ENCODE peak calls at places on chromosomes 13 and 19, in five cellular contexts. S is gastrocnemius medialis, E is heart left ventricle, Y is upper lobe of left lung, U is adrenal gland. N is an unnamed sample.

GRCh38 chr19:13181747-13182388 is 31.7 kb downstream of the IER2 start:
- DNase-seq in E (peak; percentile 83), U (peak; percentile 90), Y (no peak), S (peak; percentile 39), N (peak; percentile 64)

GRCh38 chr13:76711515-76712182 is 174.6 kb downstream of the KCTD12 start:
- DNase-seq in U (peak; percentile 40), S (peak; percentile 51), E (peak; percentile 33), Y (no peak), N (peak; percentile 42)

GRCh38 chr19:8662263-8662662 is 31.8 kb downstream of the NFILZ start:
- DNase-seq in U (no peak), Y (no peak), S (no peak), E (no peak), N (no peak)

GRCh38 chr19:18418725-18419194 is 438 bp upstream of the SSBP4 start:
- DNase-seq in S (no peak), Y (peak; percentile 88), E (no peak), U (peak; percentile 58), N (no peak)

GRCh38 chr13:48010698-48011097 is 9.6 kb upstream of the SUCLA2 start:
- DNase-seq in U (no peak), E (no peak), Y (no peak), S (no peak), N (no peak)

GRCh38 chr19:4582112-4582553 is 22.6 kb upstream of the SEMA6B start:
- DNase-seq in U (no peak), E (no peak), Y (no peak), S (no peak), N (no peak)

GRCh38 chr13:91664036-91664435 is 265.6 kb downstream of the GPC5 start:
- DNase-seq in U (no peak), Y (no peak), E (no peak), S (no peak), N (no peak)

GRCh38 chr19:406999-407491 is 1.9 kb downstream of the C2CD4C start:
- DNase-seq in S (no peak), E (no peak), U (no peak), Y (no peak), N (no peak)

GRCh38 chr13:27424246-27425150 is at the start of gene GTF3A:
- DNase-seq in Y (peak; percentile 97), U (peak; percentile 87), E (peak; percentile 86), S (peak; percentile 82), N (peak; percentile 85)

GRCh38 chr13:29922281-29922821 is 71.9 kb upstream of the UBL3 start:
- DNase-seq in U (no peak), Y (no peak), S (no peak), E (no peak), N (no peak)

GRCh38 chr13:92807343-92807742 is 419.3 kb upstream of the GPC6 start:
- DNase-seq in S (no peak), E (no peak), Y (no peak), U (no peak), N (no peak)

GRCh38 chr13:73835138-73835721 is 299.0 kb downstream of the KLF12 start:
- DNase-seq in U (no peak), S (no peak), Y (no peak), E (no peak), N (no peak)

GRCh38 chr19:40266912-40267600 is 18.1 kb downstream of the AKT2 start:
- DNase-seq in U (no peak), Y (no peak), E (no peak), S (no peak), N (no peak)

GRCh38 chr13:50589139-50589538 is 254.4 kb downstream of the DLEU7 start:
- DNase-seq in Y (no peak), E (no peak), U (peak; percentile 15), S (no peak), N (no peak)

GRCh38 chr19:17431417-17431816 is 11.6 kb downstream of the MVB12A start:
- DNase-seq in Y (no peak), S (no peak), E (no peak), U (peak; percentile 37), N (no peak)

GRCh38 chr19:17761148-17761547 is 9.9 kb downstream of the FCHO1 start:
- DNase-seq in E (no peak), S (no peak), U (no peak), Y (no peak), N (no peak)

GRCh38 chr13:33825083-33825482 is 7.1 kb downstream of the RFC3 start:
- DNase-seq in S (no peak), Y (no peak), U (no peak), E (no peak), N (no peak)

GRCh38 chr19:7177926-7178325 is 108.4 kb downstream of the ZNF557 start:
- DNase-seq in Y (no peak), U (no peak), S (no peak), E (no peak), N (peak; percentile 73)

GRCh38 chr13:46355906-46356305 is 31.1 kb downstream of the RUBCNL start:
- DNase-seq in S (no peak), Y (no peak), U (no peak), E (no peak), N (no peak)

GRCh38 chr13:78689011-78689410 is 30.1 kb upstream of the OBI1 start:
- DNase-seq in Y (no peak), E (no peak), U (peak; percentile 1), S (no peak), N (no peak)

GRCh38 chr13:75217949-75218348 is 264.0 kb downstream of the TBC1D4 start:
- DNase-seq in Y (no peak), U (no peak), E (no peak), S (no peak), N (no peak)

GRCh38 chr13:77518266-77518665 is 17.2 kb upstream of the SCEL start:
- DNase-seq in U (no peak), Y (no peak), S (no peak), E (no peak), N (no peak)

GRCh38 chr19:19823916-19824315 is 2.4 kb upstream of the ZNF506 start:
- DNase-seq in E (no peak), U (no peak), Y (no peak), S (no peak), N (no peak)

GRCh38 chr13:47109028-47109427 is 212.2 kb upstream of the HTR2A start:
- DNase-seq in E (no peak), Y (no peak), U (no peak), S (no peak), N (no peak)

GRCh38 chr13:19157461-19157860 is 24.2 kb downstream of the TUBA3C start:
- DNase-seq in E (no peak), U (no peak), Y (no peak), S (no peak), N (no peak)

GRCh38 chr13:31945202-31945978 is 86.2 kb upstream of the FRY start:
- DNase-seq in U (peak; percentile 61), Y (peak; percentile 85), E (peak; percentile 84), S (peak; percentile 77), N (peak; percentile 44)

GRCh38 chr13:71218960-71219359 is 648.0 kb downstream of the DACH1 start:
- DNase-seq in E (no peak), U (no peak), S (no peak), Y (no peak), N (no peak)

GRCh38 chr13:67283602-67284001 is 53.5 kb upstream of the PCDH9 start:
- DNase-seq in Y (no peak), E (no peak), S (no peak), U (no peak), N (no peak)

GRCh38 chr13:113024466-113024865 is 55.5 kb downstream of the MCF2L start:
- DNase-seq in S (no peak), E (no peak), U (no peak), Y (peak; percentile 36), N (no peak)

GRCh38 chr13:113021811-113022210 is 52.8 kb downstream of the MCF2L start:
- DNase-seq in S (no peak), Y (peak; percentile 76), U (no peak), E (no peak), N (no peak)

GRCh38 chr13:113022391-113023216 is 53.6 kb downstream of the MCF2L start:
- DNase-seq in E (no peak), U (no peak), S (no peak), Y (peak; percentile 77), N (no peak)

GRCh38 chr13:113023217-113023597 is 54.2 kb downstream of the MCF2L start:
- DNase-seq in U (no peak), E (peak; percentile 71), Y (peak; percentile 78), S (no peak), N (no peak)

GRCh38 chr13:113023694-113024430 is 54.8 kb downstream of the MCF2L start:
- DNase-seq in U (no peak), S (no peak), E (no peak), Y (peak; percentile 55), N (no peak)
- H3K27ac ChIP-seq in U (no peak overlapping the region), S (no peak overlapping the region), E (no peak overlapping the region), Y (peak overlapping the region; percentile 77), N (no peak overlapping the region)

GRCh38 chr13:23657056-23657455 is 86.8 kb downstream of the TNFRSF19 start:
- DNase-seq in S (no peak), U (no peak), Y (no peak), E (no peak), N (no peak)
- TF ChIP-seq POLR2A in S (no peak), U (no peak), Y (no peak), E (no peak), N (no peak)

GRCh38 chr13:23377603-23378002 is 55.9 kb downstream of the SACS start:
- DNase-seq in U (no peak), Y (no peak), S (no peak), E (peak; percentile 46), N (peak; percentile 29)
- H3K27ac ChIP-seq in U (peak overlapping the region; percentile 42), Y (peak overlapping the region; percentile 31), S (peak overlapping the region; percentile 84), E (peak overlapping the region; percentile 83), N (peak overlapping the region; percentile 88)

GRCh38 chr19:16076154-16076957 is at the start of gene TPM4:
- DNase-seq in S (peak; percentile 81), E (peak; percentile 92), Y (peak; percentile 97), U (peak; percentile 91), N (peak; percentile 97)

GRCh38 chr19:16078759-16079707 is 2.7 kb downstream of the TPM4 start:
- DNase-seq in S (peak; percentile 67), E (peak; percentile 79), U (peak; percentile 81), Y (no peak), N (peak; percentile 81)

GRCh38 chr19:16075430-16076153 is 703 bp upstream of the TPM4 start:
- DNase-seq in S (no peak), E (no peak), U (no peak), Y (no peak), N (no peak)

GRCh38 chr19:16078311-16078758 is 2.0 kb downstream of the TPM4 start:
- DNase-seq in E (no peak), Y (no peak), S (no peak), U (peak; percentile 25), N (peak; percentile 62)

DNA sequence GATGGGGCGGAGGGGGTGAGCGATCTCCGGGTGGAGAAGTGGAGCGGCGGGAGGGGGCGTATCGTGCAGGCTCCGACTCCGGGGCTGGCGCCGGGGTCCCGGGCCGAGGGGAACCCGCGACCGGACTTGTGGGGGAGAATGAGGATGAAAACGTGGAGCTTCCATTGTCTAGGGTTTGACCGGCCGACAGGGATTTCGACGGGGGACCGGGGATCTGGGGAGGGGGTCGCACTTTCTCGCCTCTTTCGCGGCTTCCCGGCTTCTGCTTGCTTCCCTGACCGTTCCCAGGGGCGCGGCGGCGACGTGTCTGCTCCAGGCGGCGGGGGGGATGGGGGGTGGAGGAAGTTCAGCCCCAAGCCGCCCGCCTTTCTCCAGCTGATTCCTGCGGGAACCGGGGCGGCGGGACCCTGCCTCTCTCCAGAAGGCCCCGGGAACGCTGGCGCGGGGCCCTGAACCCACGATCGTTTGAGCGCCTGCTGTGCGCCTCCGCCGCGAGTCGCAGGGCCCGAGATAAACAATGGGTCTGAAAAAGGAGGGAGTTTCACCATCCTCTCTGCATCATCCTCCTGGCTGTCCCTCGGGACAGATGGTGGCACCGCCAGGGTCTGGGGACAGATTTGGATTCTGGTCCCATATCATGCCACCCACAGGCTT is 790 bp downstream of the TPM4 start:
- DNase-seq in E (peak; percentile 39), S (no peak), Y (peak; percentile 91), U (peak; percentile 59), N (no peak)
- TF ChIP-seq POLR2A in E (no peak), S (no peak), Y (no peak), U (peak; percentile 40), N (peak; percentile 6)